ENCODE peak calls at places on chromosomes 6 and 20, in four cellular contexts. O is left lung, X is OCI-LY7, E is renal cortical epithelial cell. D is an unnamed sample.
A peak's percentile ranks its signal among the peaks of the same experiment; 100 is the strongest.

GRCh38 chr6:47135772-47136171 is 93.6 kb upstream of the ADGRF1 start:
- DNase-seq in X (no peak), O (no peak), E (peak; percentile 100), D (no peak)

GRCh38 chr6:70281923-70282902 is 20.7 kb downstream of the COL9A1 start:
- DNase-seq in O (no peak), X (no peak), E (no peak), D (no peak)

GRCh38 chr6:25599516-25600060 is 52.4 kb upstream of the SCGN start:
- DNase-seq in E (peak; percentile 68), X (no peak), O (no peak), D (no peak)

GRCh38 chr6:139126255-139126654 is 8.6 kb upstream of the HECA start:
- DNase-seq in X (no peak), O (no peak), E (peak; percentile 61), D (no peak)

GRCh38 chr6:169035381-169036280 is 218.0 kb downstream of the THBS2 start:
- DNase-seq in O (no peak), X (no peak), E (no peak), D (no peak)

GRCh38 chr20:9359561-9360308 is 154.7 kb upstream of the LAMP5 start:
- DNase-seq in X (peak; percentile 1), E (peak; percentile 70), O (no peak), D (no peak)

GRCh38 chr20:3126527-3126859 is 33.2 kb downstream of the FASTKD5 start:
- DNase-seq in O (no peak), E (no peak), X (no peak), D (no peak)

GRCh38 chr6:39365281-39366074 is 43.0 kb upstream of the KCNK16 start:
- DNase-seq in X (no peak), O (no peak), E (peak; percentile 52), D (no peak)

GRCh38 chr6:91082311-91082803 is 495.5 kb upstream of the MAP3K7 start:
- DNase-seq in O (no peak), X (no peak), E (peak; percentile 56), D (no peak)

GRCh38 chr6:164021589-164022290 is 607.2 kb downstream of the QKI start:
- DNase-seq in E (no peak), O (no peak), X (no peak), D (no peak)

GRCh38 chr6:89649682-89650081 is 11.1 kb upstream of the LYRM2 start:
- DNase-seq in E (no peak), X (no peak), O (no peak), D (no peak)

GRCh38 chr20:44406572-44407100 is 51.1 kb downstream of the HNF4A start:
- DNase-seq in O (no peak), E (no peak), X (no peak), D (no peak)

GRCh38 chr6:109069746-109070145 is 24.9 kb downstream of the SESN1 start:
- DNase-seq in O (no peak), X (no peak), E (no peak), D (no peak)

GRCh38 chr6:143620461-143620860 is 57.3 kb upstream of the PHACTR2 start:
- DNase-seq in E (no peak), O (no peak), X (no peak), D (no peak)

GRCh38 chr6:74912234-74912633 is 293.6 kb downstream of the COL12A1 start:
- DNase-seq in O (no peak), E (no peak), X (no peak), D (no peak)

GRCh38 chr6:52595000-52595795 is 18.3 kb upstream of the TRAM2 start:
- DNase-seq in X (peak; percentile 68), E (peak; percentile 98), O (peak; percentile 44), D (no peak)

GRCh38 chr6:170553686-170554085 is 483 bp upstream of the TBP start:
- DNase-seq in X (no peak), O (no peak), E (peak; percentile 68), D (no peak)